ENCODE peak calls at places on chromosomes 11 and 22, in ten cellular contexts. L is NCI-H2081; S is stimulated activated CD4-positive, alpha-beta T cell treated with anti-CD3 and anti-CD28 coated beads, Interleukin-15, amount 100 ng/mL, for 1 hour; J is caudate nucleus; Z is A549; N is PC-9; H is cardiac fibroblast; D is GM04503; F is psoas muscle; W is GM10248. Q is an unnamed sample.

GRCh38 chr22:47090591-47091240 is 328.3 kb downstream of the TBC1D22A start:
- DNase-seq in L (no peak), S (no peak), J (no peak), Z (no peak), N (peak), H (peak), D (peak), F (no peak), W (no peak), Q (peak)

GRCh38 chr11:116605543-116605942 is 167.2 kb downstream of the BUD13 start:
- DNase-seq in L (peak), S (no peak), J (no peak), Z (no peak), N (peak), H (peak), D (no peak), F (no peak), W (peak), Q (peak)

GRCh38 chr11:122207505-122207904 is 91.5 kb upstream of the BLID start:
- DNase-seq in L (no peak), S (no peak), J (no peak), Z (no peak), N (no peak), H (peak), D (no peak), F (no peak), W (no peak), Q (peak)

GRCh38 chr11:110883266-110883665 is 171.0 kb upstream of the ARHGAP20 start:
- DNase-seq in L (no peak), S (no peak), J (no peak), Z (no peak), N (no peak), H (peak), D (no peak), F (no peak), W (no peak), Q (peak)

GRCh38 chr22:23237201-23237798 is 57.0 kb downstream of the BCR start:
- DNase-seq in L (peak), S (no peak), J (peak), Z (no peak), N (no peak), H (peak), D (no peak), F (peak), W (no peak), Q (peak)

GRCh38 chr11:11982975-11983374 is 25.5 kb downstream of the DKK3 start:
- DNase-seq in L (no peak), S (no peak), J (no peak), Z (no peak), N (no peak), H (no peak), D (peak), F (no peak), W (no peak), Q (peak)

GRCh38 chr11:100805509-100806199 is 118.6 kb downstream of the ARHGAP42 start:
- DNase-seq in L (no peak), S (no peak), J (no peak), Z (no peak), N (no peak), H (no peak), D (no peak), F (no peak), W (no peak), Q (peak)

GRCh38 chr22:45006873-45007246 is 2.9 kb downstream of the PHF21B start:
- DNase-seq in L (no peak), S (no peak), J (no peak), Z (no peak), N (no peak), H (no peak), D (no peak), F (no peak), W (no peak), Q (no peak)

GRCh38 chr11:95134491-95134890 is 44.8 kb downstream of the ENDOD1 start:
- DNase-seq in L (no peak), S (no peak), J (no peak), Z (no peak), N (peak), H (peak), D (no peak), F (no peak), W (no peak), Q (peak)

GRCh38 chr22:46750861-46751260 is 11.6 kb upstream of the TBC1D22A start:
- DNase-seq in L (no peak), S (no peak), J (no peak), Z (no peak), N (peak), H (no peak), D (no peak), F (no peak), W (no peak), Q (no peak)

GRCh38 chr11:63574856-63575602 is 11.8 kb upstream of the PLAAT2 start:
- DNase-seq in L (no peak), S (no peak), J (no peak), Z (no peak), N (no peak), H (peak), D (no peak), F (peak), W (no peak), Q (peak)

GRCh38 chr11:71418643-71419042 is 29.6 kb downstream of the DHCR7 start:
- DNase-seq in L (no peak), S (no peak), J (peak), Z (no peak), N (no peak), H (no peak), D (no peak), F (no peak), W (peak), Q (no peak)

GRCh38 chr11:17790453-17790852 is 55.9 kb downstream of the KCNC1 start:
- DNase-seq in L (no peak), S (no peak), J (no peak), Z (peak), N (no peak), H (peak), D (no peak), F (no peak), W (no peak), Q (peak)

GRCh38 chr11:121071456-121072236 is 29.4 kb upstream of the TECTA start:
- DNase-seq in L (no peak), S (no peak), J (no peak), Z (no peak), N (no peak), H (peak), D (no peak), F (no peak), W (no peak), Q (no peak)

GRCh38 chr22:26445577-26446275 is 16.7 kb downstream of the ASPHD2 start:
- DNase-seq in L (no peak), S (no peak), J (no peak), Z (no peak), N (no peak), H (no peak), D (no peak), F (no peak), W (no peak), Q (no peak)

GRCh38 chr11:43790444-43790794 is 90.2 kb upstream of the ALKBH3 start:
- DNase-seq in L (no peak), S (no peak), J (no peak), Z (no peak), N (peak), H (no peak), D (no peak), F (no peak), W (no peak), Q (peak)

GRCh38 chr22:27220349-27220748 is 563.0 kb downstream of the MIAT start:
- DNase-seq in L (no peak), S (no peak), J (peak), Z (no peak), N (no peak), H (peak), D (peak), F (no peak), W (no peak), Q (peak)

GRCh38 chr11:59551651-59552521 is 40.5 kb downstream of the OR4D9 start:
- DNase-seq in L (peak), S (no peak), J (no peak), Z (no peak), N (peak), H (peak), D (peak), F (no peak), W (no peak), Q (peak)

GRCh38 chr22:19732403-19733113 is 9.2 kb downstream of the GP1BB start:
- DNase-seq in L (no peak), S (no peak), J (no peak), Z (no peak), N (no peak), H (no peak), D (no peak), F (no peak), W (no peak), Q (no peak)

GRCh38 chr22:46547179-46547882 is 9.9 kb upstream of the CELSR1 start:
- DNase-seq in L (no peak), S (no peak), J (no peak), Z (no peak), N (peak), H (peak), D (peak), F (peak), W (no peak), Q (peak)

GRCh38 chr22:45738206-45738605 is 66.6 kb downstream of the ATXN10 start:
- DNase-seq in L (no peak), S (no peak), J (no peak), Z (no peak), N (no peak), H (no peak), D (no peak), F (no peak), W (no peak), Q (no peak)

Q was measured in fibroblast of mammary gland.